ENCODE peak calls at places on chromosome 20, in four cellular contexts. Z is PC-3, N is GM23338, Y is neural progenitor cell. Q is an unnamed sample. For H3K36me3, the result is how much of the 10 kb centered on the place peaks cover.

GRCh38 chr20:23613676-23614075 is 8.0 kb upstream of the CST9 start:
- DNase-seq in Z (no peak), N (no peak), Y (no peak), Q (no peak)

GRCh38 chr20:32972181-32973076 is 31.8 kb downstream of the SUN5 start:
- DNase-seq in Z (no peak), N (peak), Y (no peak), Q (no peak)

GRCh38 chr20:20663841-20664240 is 48.6 kb downstream of the RALGAPA2 start:
- DNase-seq in Z (no peak), N (no peak), Y (no peak), Q (no peak)

GRCh38 chr20:34651200-34651599 is 25.7 kb downstream of the PIGU start:
- DNase-seq in Z (no peak), N (no peak), Y (no peak), Q (no peak)

GRCh38 chr20:41037172-41037571 is 8.6 kb downstream of the TOP1 start:
- DNase-seq in Z (no peak), N (no peak), Y (no peak), Q (no peak)

GRCh38 chr20:35472209-35472608 is 16.8 kb downstream of the CEP250 start:
- DNase-seq in Z (no peak), N (no peak), Y (no peak), Q (no peak)

GRCh38 chr20:1469925-1470571 is 3.4 kb upstream of the NSFL1C start:
- DNase-seq in Z (peak), N (peak), Y (peak), Q (peak)

GRCh38 chr20:16263582-16263981 is 309.7 kb downstream of the KIF16B start:
- DNase-seq in Z (no peak), N (no peak), Y (no peak), Q (no peak)

GRCh38 chr20:5786930-5787826 is 37.0 kb downstream of the SHLD1 start:
- DNase-seq in Z (peak), N (peak), Y (no peak), Q (no peak)

GRCh38 chr20:14189794-14190402 is 147.5 kb downstream of the FLRT3 start:
- DNase-seq in Z (peak), N (peak), Y (peak), Q (peak)

GRCh38 chr20:34709836-34710567 is 5.9 kb downstream of the TP53INP2 start:
- DNase-seq in Z (peak), N (peak), Y (peak), Q (peak)

GRCh38 chr20:53639647-53640440 is 46.2 kb upstream of the ZNF217 start:
- DNase-seq in Z (peak), N (no peak), Y (no peak), Q (no peak)

GRCh38 chr20:4569882-4570281 is 151.8 kb upstream of the PRND start:
- DNase-seq in Z (no peak), N (no peak), Y (peak), Q (no peak)
- H3K36me3 ChIP-seq in Z (under half), N (under half), Y (under half), Q (under half)

GRCh38 chr20:61024390-61024789 is 227.7 kb upstream of the CDH4 start:
- DNase-seq in Z (peak), N (no peak), Y (no peak), Q (no peak)

GRCh38 chr20:61023612-61024011 is 228.4 kb upstream of the CDH4 start:
- DNase-seq in Z (no peak), N (no peak), Y (no peak), Q (no peak)

GRCh38 chr20:61015602-61016001 is 236.5 kb upstream of the CDH4 start:
- DNase-seq in Z (no peak), N (no peak), Y (no peak), Q (no peak)

GRCh38 chr20:61014486-61014885 is 237.6 kb upstream of the CDH4 start:
- DNase-seq in Z (no peak), N (peak), Y (no peak), Q (no peak)

GRCh38 chr20:61019322-61019721 is 232.7 kb upstream of the CDH4 start:
- DNase-seq in Z (no peak), N (no peak), Y (no peak), Q (no peak)
- H3K4me2 ChIP-seq in Z (no peak), N (no peak), Y (no peak), Q (no peak)

GRCh38 chr20:31237763-31238162 is 19.7 kb upstream of the DEFB115 start:
- DNase-seq in Z (no peak), N (no peak), Y (no peak), Q (no peak)
- H3K36me3 ChIP-seq in Z (under half), N (half or more), Y (under half), Q (under half)

DNA sequence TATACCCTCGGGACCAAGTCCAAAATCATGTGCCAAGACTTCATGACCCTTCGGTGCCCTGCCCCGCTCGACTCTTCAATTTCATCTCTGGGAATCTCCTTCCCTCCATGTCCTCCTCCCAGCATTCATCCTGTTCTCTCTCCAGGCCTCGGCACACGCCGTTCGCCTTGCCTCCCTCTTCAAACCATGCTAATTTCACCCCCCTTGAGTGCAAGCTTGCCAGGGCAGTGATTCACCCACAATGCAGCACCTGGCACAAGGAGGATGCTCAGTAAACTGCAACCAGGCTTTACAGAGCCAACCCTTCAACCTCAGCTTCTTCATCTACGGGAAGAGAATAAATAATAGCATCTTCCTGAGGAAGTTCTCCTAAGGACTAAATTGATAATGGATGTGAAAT is 4.1 kb downstream of the KCNS1 start:
- DNase-seq in Z (no peak), N (no peak), Y (no peak), Q (no peak)
- H3K4me2 ChIP-seq in Z (no peak), N (no peak), Y (no peak), Q (no peak)

GRCh38 chr20:25497586-25498279 is 87.6 kb downstream of the NINL start:
- DNase-seq in Z (no peak), N (no peak), Y (no peak), Q (no peak)
- H3K36me3 ChIP-seq in Z (under half), N (under half), Y (under half), Q (under half)

GRCh38 chr20:47451602-47451904 is 50.1 kb upstream of the NCOA3 start:
- DNase-seq in Z (no peak), N (no peak), Y (no peak), Q (no peak)

GRCh38 chr20:47455133-47456040 is 46.3 kb upstream of the NCOA3 start:
- DNase-seq in Z (peak), N (no peak), Y (no peak), Q (peak)

GRCh38 chr20:47453167-47453782 is 48.4 kb upstream of the NCOA3 start:
- DNase-seq in Z (peak), N (no peak), Y (no peak), Q (peak)

GRCh38 chr20:47454298-47455132 is 47.2 kb upstream of the NCOA3 start:
- DNase-seq in Z (no peak), N (no peak), Y (no peak), Q (no peak)

GRCh38 chr20:47452736-47453161 is 48.9 kb upstream of the NCOA3 start:
- DNase-seq in Z (no peak), N (no peak), Y (no peak), Q (no peak)
- H3K4me2 ChIP-seq in Z (peak), N (no peak), Y (no peak), Q (no peak)

DNA sequence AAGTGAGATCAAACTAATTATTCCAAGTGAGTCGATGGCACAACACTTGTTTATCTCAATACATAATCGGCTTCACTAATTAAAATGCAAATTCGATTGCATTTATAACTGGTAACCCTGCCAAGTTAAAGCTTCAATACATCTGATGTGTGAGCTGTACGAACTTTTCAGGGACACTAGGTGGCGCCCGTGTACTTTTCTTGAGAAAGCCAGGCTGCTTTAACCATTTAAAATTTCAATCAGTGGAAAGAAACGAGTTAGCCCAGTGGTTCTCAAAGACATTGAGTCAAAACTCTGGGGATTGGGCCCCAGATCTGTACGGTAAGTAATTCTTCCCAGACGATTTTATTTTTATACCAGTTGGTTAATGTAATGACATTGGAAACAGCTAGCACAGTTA is 102.7 kb downstream of the LAMP5 start:
- DNase-seq in Z (peak), N (peak), Y (peak), Q (peak)
- H3K36me3 ChIP-seq in Z (under half), N (under half), Y (under half), Q (under half)

GRCh38 chr20:37295595-37295994 is 6.1 kb downstream of the MANBAL start:
- DNase-seq in Z (peak), N (peak), Y (peak), Q (no peak)

GRCh38 chr20:37295001-37295400 is 5.5 kb downstream of the MANBAL start:
- DNase-seq in Z (peak), N (no peak), Y (no peak), Q (peak)

GRCh38 chr20:37296371-37296770 is 6.9 kb downstream of the MANBAL start:
- DNase-seq in Z (no peak), N (no peak), Y (no peak), Q (no peak)

GRCh38 chr20:37293301-37293943 is 4.0 kb downstream of the MANBAL start:
- DNase-seq in Z (no peak), N (no peak), Y (no peak), Q (no peak)

GRCh38 chr20:37294262-37294981 is 5.0 kb downstream of the MANBAL start:
- DNase-seq in Z (no peak), N (no peak), Y (no peak), Q (no peak)
- H3K4me2 ChIP-seq in Z (peak), N (no peak), Y (no peak), Q (no peak)

GRCh38 chr20:62896526-62896925 is 29.8 kb downstream of the DIDO1 start:
- DNase-seq in Z (no peak), N (no peak), Y (no peak), Q (no peak)

GRCh38 chr20:62893700-62894099 is 32.1 kb upstream of the TCFL5 start:
- DNase-seq in Z (no peak), N (no peak), Y (peak), Q (no peak)

GRCh38 chr20:62897666-62898065 is 28.6 kb downstream of the DIDO1 start:
- DNase-seq in Z (no peak), N (no peak), Y (no peak), Q (no peak)

GRCh38 chr20:62894261-62894660 is 32.0 kb downstream of the DIDO1 start:
- DNase-seq in Z (no peak), N (no peak), Y (no peak), Q (no peak)

GRCh38 chr20:62895539-62895938 is 30.8 kb downstream of the DIDO1 start:
- DNase-seq in Z (no peak), N (no peak), Y (no peak), Q (no peak)
- H3K36me3 ChIP-seq in Z (under half), N (half or more), Y (under half), Q (under half)

GRCh38 chr20:10674684-10675455 is 1.1 kb upstream of the JAG1 start:
- DNase-seq in Z (peak), N (peak), Y (peak), Q (peak)
- H3K4me2 ChIP-seq in Z (peak), N (peak), Y (peak), Q (peak)